ENCODE peak calls at places on chromosomes 12 and 14, in seven cellular contexts. Q is HCT116, N is GM23248, S is PC-3, R is GM23338, C is hepatocyte, M is neural progenitor cell. T is an unnamed sample.

GRCh38 chr12:41706376-41706775 is 438.3 kb downstream of the GXYLT1 start:
- DNase-seq in Q (no peak), N (no peak), S (no peak), R (no peak), C (no peak), M (no peak), T (no peak)

GRCh38 chr14:74954947-74955228 is 509 bp downstream of the PGF start:
- DNase-seq in Q (no peak), N (no peak), S (no peak), R (no peak), C (no peak), M (no peak), T (no peak)

GRCh38 chr14:52121441-52121840 is 52.6 kb upstream of the NID2 start:
- DNase-seq in Q (no peak), N (peak; percentile 39), S (no peak), R (no peak), C (no peak), M (no peak), T (no peak)

GRCh38 chr12:65121956-65122469 is 908 bp upstream of the WIF1 start:
- DNase-seq in Q (no peak), N (no peak), S (no peak), R (no peak), C (no peak), M (peak; percentile 7), T (no peak)

GRCh38 chr14:36604757-36605505 is 22.5 kb upstream of the NKX2-8 start:
- DNase-seq in Q (peak; percentile 76), N (peak; percentile 76), S (peak; percentile 90), R (peak; percentile 91), C (peak; percentile 83), M (peak; percentile 83), T (peak; percentile 45)

GRCh38 chr12:111546758-111547383 is 52.2 kb downstream of the ATXN2 start:
- DNase-seq in Q (no peak), N (peak; percentile 10), S (no peak), R (no peak), C (no peak), M (no peak), T (no peak)

GRCh38 chr14:94640721-94641631 is 28.8 kb downstream of the SERPINA3 start:
- DNase-seq in Q (peak; percentile 15), N (no peak), S (no peak), R (no peak), C (peak; percentile 23), M (no peak), T (no peak)

GRCh38 chr14:64217747-64218146 is 76.4 kb downstream of the ESR2 start:
- DNase-seq in Q (no peak), N (no peak), S (no peak), R (no peak), C (no peak), M (no peak), T (no peak)

GRCh38 chr12:79546461-79547043 is 144.2 kb downstream of the PAWR start:
- DNase-seq in Q (no peak), N (peak; percentile 25), S (peak; percentile 84), R (peak; percentile 39), C (no peak), M (no peak), T (no peak)

GRCh38 chr12:67590122-67590795 is 58.3 kb upstream of the DYRK2 start:
- DNase-seq in Q (no peak), N (no peak), S (no peak), R (no peak), C (no peak), M (no peak), T (no peak)

GRCh38 chr14:35351497-35351896 is 53.1 kb downstream of the NFKBIA start:
- DNase-seq in Q (no peak), N (no peak), S (no peak), R (no peak), C (no peak), M (no peak), T (no peak)

GRCh38 chr14:35351897-35352273 is 52.7 kb downstream of the NFKBIA start:
- DNase-seq in Q (no peak), N (no peak), S (no peak), R (no peak), C (no peak), M (no peak), T (no peak)

GRCh38 chr14:35352274-35353233 is 52.0 kb downstream of the NFKBIA start:
- DNase-seq in Q (no peak), N (no peak), S (no peak), R (no peak), C (no peak), M (no peak), T (no peak)

GRCh38 chr14:35353409-35354172 is 51.0 kb downstream of the NFKBIA start:
- DNase-seq in Q (no peak), N (no peak), S (peak; percentile 88), R (no peak), C (no peak), M (no peak), T (no peak)

DNA sequence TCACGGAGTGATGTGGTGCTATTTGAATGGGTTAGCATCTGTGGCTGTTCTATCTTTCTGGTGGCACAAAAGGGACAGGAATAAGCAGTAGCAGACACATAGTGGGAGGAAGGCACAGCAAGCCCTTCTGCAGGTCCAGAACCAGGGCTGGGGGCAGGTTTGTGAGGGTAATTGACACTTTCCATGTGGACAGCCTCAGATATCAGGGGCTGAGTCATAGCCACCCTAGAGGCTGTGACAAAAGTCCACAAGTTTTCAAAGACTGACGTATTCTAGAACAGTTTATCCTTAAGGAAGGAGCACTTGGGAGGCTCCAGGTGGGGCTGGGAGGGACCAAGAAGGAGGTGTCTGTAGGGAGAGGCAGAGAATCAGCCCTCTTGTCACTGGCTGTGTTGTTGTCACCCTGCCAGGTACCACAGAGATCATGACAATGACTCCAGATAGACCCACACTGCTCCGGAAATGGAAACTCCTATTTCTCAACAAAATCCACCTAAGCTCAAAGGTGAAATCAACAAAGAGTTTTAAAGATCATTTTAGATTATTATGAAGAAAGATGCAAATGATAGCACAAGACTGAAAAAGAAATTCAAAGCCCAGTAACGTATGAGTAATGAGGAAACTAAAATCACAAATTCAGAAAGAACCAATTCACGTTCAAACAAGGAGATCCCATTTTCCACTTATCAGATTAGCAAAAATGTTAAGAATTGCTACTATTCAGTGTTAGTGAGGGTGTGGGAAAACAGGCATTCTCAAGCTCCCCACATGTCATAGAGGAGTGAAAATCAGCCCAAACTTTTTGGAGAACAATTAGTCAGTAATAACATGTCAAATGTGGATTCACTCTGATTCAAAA is 48.3 kb downstream of the NFKBIA start:
- DNase-seq in Q (peak; percentile 40), N (peak; percentile 60), S (peak; percentile 53), R (no peak), C (peak; percentile 86), M (no peak), T (no peak)
- TF ChIP-seq EZH2phosphoT487 in Q (no peak), N (no peak), S (no peak), R (no peak), C (no peak), M (no peak), T (no peak)

GRCh38 chr14:73744175-73744867 is 30.1 kb upstream of the PNMA1 start:
- DNase-seq in Q (no peak), N (no peak), S (no peak), R (no peak), C (peak; percentile 40), M (no peak), T (no peak)

GRCh38 chr14:73746540-73747385 is 32.6 kb upstream of the PNMA1 start:
- DNase-seq in Q (no peak), N (no peak), S (no peak), R (no peak), C (peak; percentile 35), M (peak; percentile 55), T (no peak)

GRCh38 chr14:73747386-73748211 is 33.4 kb upstream of the PNMA1 start:
- DNase-seq in Q (no peak), N (no peak), S (no peak), R (no peak), C (peak; percentile 5), M (no peak), T (no peak)

GRCh38 chr14:73744874-73745529 is 30.8 kb upstream of the PNMA1 start:
- DNase-seq in Q (peak; percentile 57), N (no peak), S (peak; percentile 91), R (no peak), C (peak; percentile 48), M (no peak), T (no peak)

DNA sequence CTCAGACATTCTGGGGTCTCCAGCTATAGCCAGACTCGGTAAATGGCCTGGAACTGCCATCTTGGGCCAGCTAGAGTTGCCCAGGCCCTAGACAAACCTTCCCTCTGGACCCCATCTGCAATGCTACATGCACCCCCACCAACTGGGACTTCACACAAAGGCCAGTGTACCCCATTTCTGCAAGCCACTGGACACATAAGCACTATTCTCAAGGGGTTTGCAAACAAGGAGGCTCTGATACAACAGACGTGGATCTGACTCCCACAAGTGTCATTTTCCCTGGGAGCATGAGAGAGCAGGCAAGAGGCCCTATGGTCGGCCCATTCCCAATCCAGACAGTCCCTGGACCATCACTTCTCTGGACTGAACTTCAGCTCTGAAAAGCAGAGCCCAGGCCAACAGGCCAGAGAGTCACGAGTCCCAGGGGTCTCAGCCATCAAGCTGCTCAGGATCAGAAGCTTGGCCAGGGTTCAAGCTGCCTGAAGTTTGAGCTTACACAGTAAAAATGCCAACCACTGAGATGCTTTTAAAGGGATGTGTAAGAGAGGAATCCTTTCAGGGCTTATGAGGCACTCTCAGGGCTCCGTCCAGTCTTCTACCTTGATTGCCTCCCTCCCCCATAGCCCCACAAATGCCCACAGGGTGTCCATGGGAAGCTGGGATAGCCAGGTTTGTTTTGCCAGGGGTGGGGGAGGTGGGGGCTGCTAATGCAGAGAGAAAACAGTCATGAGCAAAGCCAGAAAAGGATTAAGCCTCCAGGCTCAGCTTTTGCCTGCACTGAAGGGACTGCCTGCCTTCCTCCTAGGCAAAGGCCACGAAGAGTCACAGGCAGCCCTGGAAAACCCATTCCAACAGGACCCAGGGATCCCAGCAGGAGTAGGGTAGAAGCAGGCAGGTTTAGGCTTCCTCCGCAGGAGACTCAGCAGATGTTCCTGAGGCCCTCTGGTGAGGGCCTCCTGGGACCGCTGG is 31.7 kb upstream of the PNMA1 start:
- DNase-seq in Q (no peak), N (no peak), S (no peak), R (no peak), C (peak; percentile 13), M (no peak), T (no peak)
- TF ChIP-seq EZH2 in Q (no peak), N (no peak), S (no peak), R (no peak), C (no peak), M (no peak), T (no peak)

GRCh38 chr12:6424848-6425247 is 19.9 kb upstream of the CD27 start:
- DNase-seq in Q (no peak), N (no peak), S (no peak), R (no peak), C (no peak), M (no peak), T (no peak)
- H3K4me3 ChIP-seq in Q (no peak overlapping the region), N (no peak overlapping the region), S (no peak overlapping the region), R (no peak overlapping the region), C (no peak overlapping the region), M (no peak overlapping the region), T (no peak overlapping the region)

DNA sequence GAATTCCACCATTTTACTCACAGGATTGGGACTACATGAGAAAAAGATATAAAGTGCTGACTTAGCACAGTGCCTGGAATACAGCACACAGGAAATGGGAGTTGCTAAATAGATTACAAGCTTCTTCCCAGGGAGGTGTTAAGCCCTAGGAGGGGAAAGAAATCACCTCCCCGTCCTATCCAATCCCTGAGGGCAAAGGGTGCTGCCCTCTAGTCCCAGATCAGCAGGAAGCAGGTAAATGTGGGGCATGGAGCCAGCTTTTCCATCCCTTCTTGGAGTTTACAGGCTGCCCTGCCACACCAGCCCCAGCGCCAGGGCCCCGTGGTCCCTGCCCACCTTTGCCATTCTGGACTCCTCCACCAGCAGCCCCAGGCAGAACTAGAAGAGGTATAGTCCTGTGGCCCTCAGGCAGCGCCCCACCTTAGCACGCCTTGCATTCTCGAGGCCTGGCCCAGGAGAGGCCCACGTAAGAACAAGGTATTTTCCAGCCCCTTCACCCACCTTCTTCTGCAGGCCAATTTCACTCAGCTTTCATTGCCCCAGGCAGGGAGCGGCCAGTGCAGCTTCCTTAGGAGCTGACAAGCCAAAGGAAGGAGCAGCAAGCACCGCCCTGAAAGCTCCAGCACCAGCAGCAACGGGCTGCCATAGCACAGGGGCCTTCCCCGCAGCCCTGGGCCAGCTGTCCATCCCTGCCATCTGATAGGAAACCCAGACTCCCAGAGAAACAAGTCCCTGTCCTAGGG is 28.8 kb upstream of the RPLP0 start:
- DNase-seq in Q (no peak), N (peak; percentile 60), S (peak; percentile 83), R (peak; percentile 50), C (peak; percentile 63), M (peak; percentile 33), T (no peak)
- TF ChIP-seq EZH2phosphoT487 in Q (no peak), N (no peak), S (no peak), R (no peak), C (no peak), M (no peak), T (no peak)

T was measured in MM.1S.